ENCODE peak calls at places on chromosomes 13 and 19, in six cellular contexts. W is thoracic aorta; R is activated CD4-positive, alpha-beta T cell treated with anti-CD3 and anti-CD28 coated beads, Interleukin-2, amount 10 ng/mL, durations not matched to agents 7 days and 5 days; M is left cardiac atrium; J is stimulated activated CD4-positive, alpha-beta T cell treated with anti-CD3 and anti-CD28 coated beads, TNF-alpha, amount 100 ng/mL, for 24 hours; A is NCI-H1105 treated with DMSO at 0.1 percent for 48 hours. U is an unnamed sample.
A peak's percentile ranks its signal among the peaks of the same experiment; 100 is the strongest.

GRCh38 chr13:33322965-33323668 is 37.6 kb upstream of the STARD13 start:
- DNase-seq in J (no peak), R (no peak), A (peak; percentile 56), W (no peak), M (no peak), U (no peak)

GRCh38 chr19:19096641-19097627 is 33.1 kb downstream of the SLC25A42 start:
- DNase-seq in A (no peak), W (no peak), M (no peak), J (no peak), R (no peak), U (no peak)

GRCh38 chr19:33403221-33403972 is 29.9 kb downstream of the CEBPG start:
- DNase-seq in M (peak; percentile 21), A (no peak), W (no peak), J (no peak), R (no peak), U (no peak)

GRCh38 chr19:58434217-58434616 is 5.7 kb downstream of the ZNF132 start:
- DNase-seq in A (no peak), R (no peak), J (no peak), W (no peak), M (no peak), U (no peak)

GRCh38 chr13:110907951-110908898 is 6.6 kb downstream of the ANKRD10 start:
- DNase-seq in W (no peak), R (no peak), M (no peak), J (no peak), A (no peak), U (no peak)

GRCh38 chr19:14048439-14049153 is 13.3 kb downstream of the PALM3 start:
- DNase-seq in J (peak; percentile 60), W (no peak), A (no peak), M (no peak), R (peak; percentile 76), U (peak; percentile 70)

GRCh38 chr19:19540707-19541515 is 2.8 kb downstream of the CILP2 start:
- DNase-seq in A (no peak), W (no peak), M (peak; percentile 63), J (peak; percentile 55), R (peak; percentile 73), U (peak; percentile 81)

GRCh38 chr13:113408562-113408961 is 44.6 kb upstream of the GRTP1 start:
- DNase-seq in R (no peak), J (no peak), M (no peak), W (no peak), A (no peak), U (no peak)

GRCh38 chr13:36919206-36919832 is 719 bp downstream of the SMAD9 start:
- DNase-seq in W (peak; percentile 5), M (peak; percentile 74), A (peak; percentile 78), J (no peak), R (no peak), U (peak; percentile 52)

GRCh38 chr13:105914637-105915036 is 620.8 kb downstream of the EFNB2 start:
- DNase-seq in M (no peak), A (no peak), R (no peak), J (no peak), W (no peak), U (peak; percentile 56)

GRCh38 chr13:108225440-108225839 is 7.2 kb downstream of the ABHD13 start:
- DNase-seq in M (no peak), J (no peak), W (no peak), R (peak; percentile 20), A (no peak), U (no peak)

GRCh38 chr19:49200238-49200862 is 42.8 kb downstream of the TRPM4 start:
- DNase-seq in J (no peak), R (no peak), M (no peak), W (no peak), A (no peak), U (peak; percentile 52)

GRCh38 chr19:776549-776948 is 20.7 kb upstream of the PTBP1 start:
- DNase-seq in A (no peak), W (no peak), R (no peak), J (no peak), M (no peak), U (no peak)

GRCh38 chr13:99267927-99268326 is 9.7 kb upstream of the GPR18 start:
- DNase-seq in A (no peak), R (no peak), W (no peak), J (no peak), M (no peak), U (no peak)

GRCh38 chr19:50695251-50696064 is 24.1 kb downstream of the SHANK1 start:
- DNase-seq in J (no peak), R (peak; percentile 39), A (peak; percentile 56), W (no peak), M (no peak), U (peak; percentile 83)

GRCh38 chr13:110239280-110240120 is 67.5 kb downstream of the COL4A1 start:
- DNase-seq in M (no peak), R (no peak), W (no peak), J (no peak), A (no peak), U (no peak)

GRCh38 chr19:13100031-13100588 is 2.5 kb downstream of the LYL1 start:
- DNase-seq in A (no peak), W (no peak), R (peak; percentile 70), M (no peak), J (no peak), U (no peak)

GRCh38 chr13:105663182-105663581 is 872.3 kb downstream of the EFNB2 start:
- DNase-seq in M (no peak), W (no peak), J (no peak), R (no peak), A (no peak), U (no peak)

GRCh38 chr13:31903072-31903815 is 128.3 kb upstream of the FRY start:
- DNase-seq in W (no peak), J (no peak), M (no peak), A (no peak), R (no peak), U (no peak)

GRCh38 chr13:94195715-94196114 is 283.8 kb downstream of the DCT start:
- DNase-seq in J (no peak), M (no peak), W (no peak), R (no peak), A (no peak), U (peak; percentile 57)

GRCh38 chr13:23159205-23159586 is 21.6 kb upstream of the SGCG start:
- DNase-seq in A (no peak), M (peak; percentile 42), J (no peak), W (no peak), R (peak; percentile 7), U (peak; percentile 82)

GRCh38 chr19:3528080-3528479 is 10.9 kb upstream of the TEKTIP1 start:
- DNase-seq in R (no peak), J (no peak), M (no peak), W (no peak), A (no peak), U (no peak)

GRCh38 chr13:103277099-103277498 is 210.9 kb upstream of the SLC10A2 start:
- DNase-seq in M (no peak), J (no peak), A (no peak), W (no peak), R (no peak), U (no peak)

GRCh38 chr19:13024126-13024957 is 29.1 kb downstream of the NFIX start:
- DNase-seq in J (no peak), M (no peak), R (no peak), A (peak; percentile 55), W (no peak), U (no peak)

GRCh38 chr19:41386442-41386841 is 10.1 kb downstream of the TMEM91 start:
- DNase-seq in J (no peak), A (no peak), R (no peak), M (peak; percentile 42), W (no peak), U (no peak)

GRCh38 chr19:49210901-49211451 is 53.4 kb downstream of the TRPM4 start:
- DNase-seq in M (no peak), W (no peak), J (no peak), A (no peak), R (no peak), U (no peak)

U was measured in AG20443.